ENCODE peak calls at places on chromosomes 16 and 17, in four cellular contexts. One of them, this sample, is unnamed.

GRCh38 chr17:28384281-28385036 is 13.0 kb downstream of the SARM1 start:
- DNase-seq in brain microvascular endothelial cell: no peak
- DNase-seq in right lobe of liver: peak; percentile 87
- DNase-seq in pancreas: peak; percentile 87
- DNase-seq in this sample: no peak

GRCh38 chr17:53032861-53033271 is 789.9 kb upstream of the KIF2B start:
- DNase-seq in brain microvascular endothelial cell: no peak
- DNase-seq in right lobe of liver: no peak
- DNase-seq in pancreas: no peak
- DNase-seq in this sample: no peak

GRCh38 chr17:43834106-43834505 is 1.2 kb upstream of the MPP3 start:
- DNase-seq in brain microvascular endothelial cell: peak; percentile 15
- DNase-seq in right lobe of liver: no peak
- DNase-seq in pancreas: no peak
- DNase-seq in this sample: peak; percentile 14

GRCh38 chr16:80034469-80034826 is 433.9 kb upstream of the MAF start:
- DNase-seq in brain microvascular endothelial cell: no peak
- DNase-seq in right lobe of liver: no peak
- DNase-seq in pancreas: no peak
- DNase-seq in this sample: no peak

GRCh38 chr16:57720142-57720575 is 15.4 kb upstream of the KATNB1 start:
- DNase-seq in brain microvascular endothelial cell: peak; percentile 60
- DNase-seq in right lobe of liver: peak; percentile 86
- DNase-seq in pancreas: peak; percentile 87
- DNase-seq in this sample: no peak

GRCh38 chr16:2194852-2195315 is 1.5 kb downstream of the CASKIN1 start:
- DNase-seq in brain microvascular endothelial cell: peak; percentile 12
- DNase-seq in right lobe of liver: no peak
- DNase-seq in pancreas: no peak
- DNase-seq in this sample: no peak

GRCh38 chr17:12342609-12343248 is 322.1 kb downstream of the MAP2K4 start:
- DNase-seq in brain microvascular endothelial cell: peak; percentile 16
- DNase-seq in right lobe of liver: no peak
- DNase-seq in pancreas: no peak
- DNase-seq in this sample: no peak

GRCh38 chr16:21101631-21102420 is 48.8 kb downstream of the DNAH3 start:
- DNase-seq in brain microvascular endothelial cell: peak; percentile 18
- DNase-seq in right lobe of liver: no peak
- DNase-seq in pancreas: peak; percentile 57
- DNase-seq in this sample: no peak

GRCh38 chr16:85865-86264 is 7.8 kb downstream of the MPG start:
- DNase-seq in brain microvascular endothelial cell: no peak
- DNase-seq in right lobe of liver: no peak
- DNase-seq in pancreas: no peak
- DNase-seq in this sample: no peak

GRCh38 chr17:512926-513325 is 160.3 kb upstream of the RPH3AL start:
- DNase-seq in brain microvascular endothelial cell: peak; percentile 16
- DNase-seq in right lobe of liver: no peak
- DNase-seq in pancreas: no peak
- DNase-seq in this sample: no peak

GRCh38 chr17:31690118-31690517 is 168.9 kb downstream of the COPRS start:
- DNase-seq in brain microvascular endothelial cell: no peak
- DNase-seq in right lobe of liver: no peak
- DNase-seq in pancreas: no peak
- DNase-seq in this sample: no peak

GRCh38 chr17:69609495-69610315 is 195.2 kb downstream of the MAP2K6 start:
- DNase-seq in brain microvascular endothelial cell: peak; percentile 33
- DNase-seq in right lobe of liver: no peak
- DNase-seq in pancreas: no peak
- DNase-seq in this sample: no peak

GRCh38 chr17:61251939-61252865 is 147.4 kb upstream of the TBX2 start:
- DNase-seq in brain microvascular endothelial cell: peak; percentile 99
- DNase-seq in right lobe of liver: peak; percentile 81
- DNase-seq in pancreas: peak; percentile 68
- DNase-seq in this sample: peak; percentile 92

GRCh38 chr17:19248923-19249574 is 11.9 kb downstream of the EPN2 start:
- DNase-seq in brain microvascular endothelial cell: peak; percentile 79
- DNase-seq in right lobe of liver: no peak
- DNase-seq in pancreas: no peak
- DNase-seq in this sample: peak; percentile 42

GRCh38 chr17:34393401-34393800 is 30.4 kb upstream of the CCL1 start:
- DNase-seq in brain microvascular endothelial cell: no peak
- DNase-seq in right lobe of liver: no peak
- DNase-seq in pancreas: no peak
- DNase-seq in this sample: no peak

GRCh38 chr17:49581645-49581992 is 5.9 kb downstream of the NXPH3 start:
- DNase-seq in brain microvascular endothelial cell: no peak
- DNase-seq in right lobe of liver: no peak
- DNase-seq in pancreas: no peak
- DNase-seq in this sample: no peak

GRCh38 chr17:3976675-3977171 is 12.5 kb upstream of the ATP2A3 start:
- DNase-seq in brain microvascular endothelial cell: no peak
- DNase-seq in right lobe of liver: peak; percentile 96
- DNase-seq in pancreas: peak; percentile 91
- DNase-seq in this sample: no peak

GRCh38 chr16:59169168-59169567 is 435.1 kb upstream of the GOT2 start:
- DNase-seq in brain microvascular endothelial cell: no peak
- DNase-seq in right lobe of liver: no peak
- DNase-seq in pancreas: no peak
- DNase-seq in this sample: no peak

GRCh38 chr17:52148969-52149351 is 9.6 kb downstream of the CA10 start:
- DNase-seq in brain microvascular endothelial cell: no peak
- DNase-seq in right lobe of liver: peak; percentile 74
- DNase-seq in pancreas: no peak
- DNase-seq in this sample: no peak

GRCh38 chr16:72247821-72248253 is 75.9 kb upstream of the PMFBP1 start:
- DNase-seq in brain microvascular endothelial cell: peak; percentile 28
- DNase-seq in right lobe of liver: no peak
- DNase-seq in pancreas: no peak
- DNase-seq in this sample: no peak

GRCh38 chr17:50599606-50600005 is 35.1 kb upstream of the ABCC3 start:
- DNase-seq in brain microvascular endothelial cell: no peak
- DNase-seq in right lobe of liver: no peak
- DNase-seq in pancreas: no peak
- DNase-seq in this sample: no peak

GRCh38 chr17:9529033-9529748 is 46.4 kb downstream of the STX8 start:
- DNase-seq in brain microvascular endothelial cell: no peak
- DNase-seq in right lobe of liver: no peak
- DNase-seq in pancreas: no peak
- DNase-seq in this sample: peak; percentile 2

GRCh38 chr16:30010817-30011504 is at the start of gene DOC2A:
- DNase-seq in brain microvascular endothelial cell: no peak
- DNase-seq in right lobe of liver: no peak
- DNase-seq in pancreas: peak; percentile 64
- DNase-seq in this sample: no peak

GRCh38 chr17:63946440-63947363 is 14.6 kb upstream of the CD79B start:
- DNase-seq in brain microvascular endothelial cell: peak; percentile 4
- DNase-seq in right lobe of liver: peak; percentile 68
- DNase-seq in pancreas: peak; percentile 68
- DNase-seq in this sample: no peak

GRCh38 chr16:18072161-18072560 is 264.4 kb downstream of the NPIPA8 start:
- DNase-seq in brain microvascular endothelial cell: no peak
- DNase-seq in right lobe of liver: no peak
- DNase-seq in pancreas: no peak
- DNase-seq in this sample: no peak

GRCh38 chr17:76458580-76459490 is 5.9 kb upstream of the UBE2O start:
- DNase-seq in brain microvascular endothelial cell: peak; percentile 52
- DNase-seq in right lobe of liver: peak; percentile 75
- DNase-seq in pancreas: peak; percentile 78
- DNase-seq in this sample: no peak

GRCh38 chr17:10616502-10617119 is 40.5 kb downstream of the MYH3 start:
- DNase-seq in brain microvascular endothelial cell: peak; percentile 80
- DNase-seq in right lobe of liver: peak; percentile 75
- DNase-seq in pancreas: peak; percentile 93
- DNase-seq in this sample: no peak

GRCh38 chr17:45906927-45907622 is 12.7 kb downstream of the MAPT start:
- DNase-seq in brain microvascular endothelial cell: no peak
- DNase-seq in right lobe of liver: no peak
- DNase-seq in pancreas: no peak
- DNase-seq in this sample: no peak

GRCh38 chr16:81384006-81384405 is 60.6 kb upstream of the CMIP start:
- DNase-seq in brain microvascular endothelial cell: no peak
- DNase-seq in right lobe of liver: no peak
- DNase-seq in pancreas: no peak
- DNase-seq in this sample: no peak

GRCh38 chr16:23432176-23433128 is 20.5 kb downstream of the COG7 start:
- DNase-seq in brain microvascular endothelial cell: no peak
- DNase-seq in right lobe of liver: no peak
- DNase-seq in pancreas: no peak
- DNase-seq in this sample: no peak

DNA sequence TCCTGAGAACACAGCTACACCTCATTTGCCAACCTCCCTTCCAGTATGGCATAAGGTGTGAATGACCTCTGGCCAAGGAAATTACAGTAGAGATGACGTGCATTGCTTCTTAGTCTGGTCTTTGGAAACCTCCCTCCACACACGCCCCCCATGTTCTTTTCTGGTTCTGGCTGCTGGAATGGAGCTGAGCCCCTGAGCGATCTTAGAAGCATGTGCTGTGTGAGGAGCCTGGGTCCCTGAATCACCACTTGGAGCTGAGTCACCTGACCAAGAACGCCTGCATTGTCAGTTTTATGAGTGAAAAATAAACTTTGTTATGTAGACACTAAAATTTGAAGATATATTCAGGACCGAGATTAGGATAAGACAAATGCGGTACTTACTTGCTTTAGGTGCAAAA is 51.4 kb downstream of the HS3ST3A1 start:
- DNase-seq in brain microvascular endothelial cell: no peak
- DNase-seq in right lobe of liver: no peak
- DNase-seq in pancreas: no peak
- DNase-seq in this sample: no peak
- H3K4me3 ChIP-seq in brain microvascular endothelial cell: no peak overlapping the region
- H3K4me3 ChIP-seq in right lobe of liver: no peak overlapping the region
- H3K4me3 ChIP-seq in pancreas: no peak overlapping the region
- H3K4me3 ChIP-seq in this sample: no peak overlapping the region

DNA sequence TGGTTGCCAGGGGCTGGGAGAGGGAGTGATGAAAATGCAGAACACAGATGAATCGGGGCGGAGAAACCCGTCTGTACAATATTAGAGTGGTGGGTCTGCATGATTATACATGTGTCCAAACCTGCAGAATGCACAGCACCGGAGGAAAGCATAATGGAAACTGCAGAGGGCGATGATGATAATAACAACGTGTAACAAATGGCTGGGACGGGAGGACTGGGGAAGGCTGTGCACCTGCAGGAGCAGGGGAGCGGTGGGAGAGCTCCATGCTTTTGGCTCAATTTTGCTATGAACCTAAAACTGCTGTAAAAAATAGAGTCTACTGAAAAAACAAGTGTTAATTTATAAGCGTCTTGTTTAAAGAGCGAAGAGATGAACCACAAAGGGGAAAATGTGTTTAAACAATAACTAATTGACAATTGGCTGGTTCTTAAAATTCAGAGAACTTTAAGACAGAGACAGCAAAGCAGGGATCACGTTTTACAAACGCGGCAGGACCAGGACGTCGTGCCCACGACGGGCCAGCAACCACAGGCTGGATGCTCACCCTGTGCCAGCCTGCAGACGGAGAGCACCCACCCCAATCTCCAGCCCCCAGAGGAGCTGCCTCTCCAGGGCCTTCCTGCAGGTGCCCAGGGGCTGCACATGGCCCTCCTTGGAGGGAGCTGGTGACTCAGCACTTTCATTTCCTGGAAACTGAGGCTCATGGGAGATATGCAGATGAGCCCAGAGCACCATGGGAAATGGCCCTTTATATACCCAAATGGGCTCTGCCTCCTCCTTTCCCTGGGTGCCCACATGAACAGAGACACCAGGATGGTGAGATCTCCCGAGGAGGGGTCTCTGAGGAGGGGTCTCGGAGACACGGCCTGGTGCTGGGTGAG is at the start of gene TEX19:
- DNase-seq in brain microvascular endothelial cell: no peak
- DNase-seq in right lobe of liver: no peak
- DNase-seq in pancreas: no peak
- DNase-seq in this sample: no peak
- TF ChIP-seq CTCF in brain microvascular endothelial cell: no peak
- TF ChIP-seq CTCF in right lobe of liver: no peak
- TF ChIP-seq CTCF in pancreas: no peak
- TF ChIP-seq CTCF in this sample: no peak

DNA sequence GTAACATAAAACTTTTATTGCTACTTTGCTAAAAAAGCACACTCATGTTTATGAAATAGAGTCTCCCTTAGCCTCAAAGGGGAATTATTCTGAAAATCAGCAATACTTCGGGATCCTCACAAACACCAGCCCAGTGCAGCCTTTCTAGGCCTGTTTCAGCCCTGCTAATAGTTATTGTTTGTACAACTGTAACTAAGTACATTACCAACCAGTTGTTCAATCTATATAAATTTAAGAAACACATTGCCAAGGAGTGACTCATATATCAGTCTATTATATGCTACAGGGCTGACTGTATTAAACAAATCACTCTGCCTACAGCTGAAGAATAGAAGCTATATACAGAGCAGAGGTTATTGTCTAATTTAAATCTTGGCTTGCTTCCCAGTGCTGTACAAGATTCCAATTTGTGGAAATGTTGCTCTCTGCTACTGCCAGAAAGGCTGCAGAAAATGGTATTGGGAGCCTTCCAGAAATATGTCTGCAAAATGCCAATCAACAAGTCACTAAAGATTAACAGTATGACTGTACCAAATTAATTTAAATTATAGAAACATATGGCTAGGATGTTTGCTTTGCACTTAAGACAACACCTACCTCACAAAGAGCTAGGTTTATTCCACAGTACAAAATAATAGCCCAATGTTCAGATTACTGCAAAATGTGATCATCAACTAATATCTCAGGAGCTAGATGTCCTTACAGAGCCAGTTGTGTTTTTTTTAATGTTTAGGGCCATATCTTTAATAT is 49.7 kb downstream of the TOX3 start:
- DNase-seq in brain microvascular endothelial cell: no peak
- DNase-seq in right lobe of liver: no peak
- DNase-seq in pancreas: no peak
- DNase-seq in this sample: no peak
- H3K4me3 ChIP-seq in brain microvascular endothelial cell: no peak overlapping the region
- H3K4me3 ChIP-seq in right lobe of liver: no peak overlapping the region
- H3K4me3 ChIP-seq in pancreas: no peak overlapping the region
- H3K4me3 ChIP-seq in this sample: no peak overlapping the region

DNA sequence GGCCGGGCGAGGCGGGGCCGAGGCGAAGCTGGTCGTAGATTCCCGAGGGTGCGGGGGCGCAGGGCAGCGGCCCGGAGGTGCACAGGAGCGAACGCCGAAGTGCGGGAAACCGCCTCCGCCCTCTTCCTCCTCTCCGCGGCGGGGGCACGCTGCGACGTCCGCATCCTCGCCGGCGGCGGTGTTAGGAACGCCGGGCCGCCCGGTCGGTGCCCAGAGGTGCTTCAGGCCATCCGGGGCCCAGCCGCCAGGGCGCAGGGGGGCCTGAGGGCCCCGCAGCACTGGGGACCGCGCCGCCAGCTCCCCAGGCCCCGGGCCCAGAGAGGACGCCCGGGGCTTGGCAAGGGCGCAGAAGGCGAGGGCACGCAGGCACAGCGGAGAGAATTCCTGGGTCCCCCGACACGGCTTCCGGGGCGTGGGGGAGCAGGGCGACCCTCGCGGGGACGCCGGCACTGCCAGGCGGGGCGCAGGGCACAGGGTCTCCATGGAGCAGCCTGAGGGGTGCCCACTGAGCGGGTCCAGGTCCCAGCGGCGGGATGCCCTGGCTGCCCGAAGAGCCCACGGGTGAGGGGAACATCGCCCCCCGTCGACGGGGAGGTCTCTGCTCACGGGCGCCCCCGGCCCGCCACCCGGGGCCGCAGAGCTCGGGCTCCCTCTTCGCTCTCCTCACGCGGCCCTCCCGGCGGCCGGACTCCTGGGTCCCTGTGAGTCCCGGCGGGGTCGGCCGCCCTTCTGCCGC is 576 bp downstream of the EPOP start:
- DNase-seq in brain microvascular endothelial cell: no peak
- DNase-seq in right lobe of liver: no peak
- DNase-seq in pancreas: peak; percentile 77
- DNase-seq in this sample: no peak
- TF ChIP-seq CTCF in brain microvascular endothelial cell: no peak
- TF ChIP-seq CTCF in right lobe of liver: no peak
- TF ChIP-seq CTCF in pancreas: no peak
- TF ChIP-seq CTCF in this sample: no peak